ENCODE peak calls at places on chromosomes 3 and 15, in nine cellular contexts. K is SK-N-SH; O is CD4-positive, alpha-beta T cell; Y is esophagus squamous epithelium; E is hepatocyte; W is fibroblast of lung; U is psoas muscle; R is pancreas; N is endothelial cell of umbilical vein. I is an unnamed sample.
A peak's percentile ranks its signal among the peaks of the same experiment; 100 is the strongest.

GRCh38 chr3:14358426-14359211 is 43.8 kb upstream of the SLC6A6 start:
- DNase-seq in K (no peak), O (no peak), Y (no peak), E (peak; percentile 88), W (peak; percentile 64), U (peak; percentile 34), R (no peak), N (no peak), I (no peak)

GRCh38 chr3:39541442-39541841 is 74.0 kb downstream of the MOBP start:
- DNase-seq in K (no peak), O (no peak), Y (no peak), E (no peak), W (no peak), U (no peak), R (no peak), N (no peak), I (no peak)

GRCh38 chr15:46848704-46849103 is 868.6 kb upstream of the SEMA6D start:
- DNase-seq in K (no peak), O (no peak), Y (no peak), E (no peak), W (peak; percentile 59), U (no peak), R (no peak), N (no peak), I (no peak)

GRCh38 chr3:195847061-195847950 is 35.6 kb upstream of the MUC4 start:
- DNase-seq in K (no peak), O (no peak), Y (no peak), E (peak; percentile 58), W (peak; percentile 60), U (no peak), R (peak; percentile 69), N (no peak), I (no peak)

GRCh38 chr15:81752149-81752942 is 293.5 kb downstream of the MEX3B start:
- DNase-seq in K (peak; percentile 75), O (no peak), Y (no peak), E (peak; percentile 74), W (peak; percentile 63), U (peak; percentile 51), R (peak; percentile 43), N (peak; percentile 3), I (peak; percentile 84)

GRCh38 chr3:12350151-12350813 is 61.4 kb downstream of the PPARG start:
- DNase-seq in K (no peak), O (no peak), Y (no peak), E (no peak), W (peak; percentile 94), U (no peak), R (no peak), N (peak; percentile 71), I (no peak)

GRCh38 chr15:95511680-95512079 is 818.8 kb upstream of the NR2F2 start:
- DNase-seq in K (no peak), O (no peak), Y (no peak), E (no peak), W (no peak), U (no peak), R (no peak), N (peak; percentile 30), I (no peak)

GRCh38 chr3:124919756-124920155 is 14.8 kb downstream of the MUC13 start:
- DNase-seq in K (no peak), O (no peak), Y (no peak), E (no peak), W (no peak), U (no peak), R (no peak), N (no peak), I (no peak)

GRCh38 chr3:105878061-105878460 is 9.2 kb upstream of the CBLB start:
- DNase-seq in K (no peak), O (no peak), Y (no peak), E (no peak), W (peak; percentile 41), U (no peak), R (no peak), N (no peak), I (no peak)

GRCh38 chr15:74320358-74321247 is 46.8 kb downstream of the CYP11A1 start:
- DNase-seq in K (peak; percentile 76), O (peak; percentile 6), Y (no peak), E (peak; percentile 51), W (peak; percentile 45), U (peak; percentile 72), R (peak; percentile 51), N (peak; percentile 37), I (peak; percentile 95)

GRCh38 chr3:126132751-126133511 is 47.5 kb downstream of the ALDH1L1 start:
- DNase-seq in K (peak; percentile 16), O (no peak), Y (no peak), E (no peak), W (no peak), U (peak; percentile 4), R (no peak), N (no peak), I (peak; percentile 31)

GRCh38 chr3:136473716-136474326 is 223.7 kb downstream of the PCCB start:
- DNase-seq in K (no peak), O (no peak), Y (no peak), E (no peak), W (peak; percentile 83), U (no peak), R (no peak), N (no peak), I (no peak)

GRCh38 chr15:81194723-81195122 is 2.0 kb upstream of the IL16 start:
- DNase-seq in K (no peak), O (no peak), Y (no peak), E (no peak), W (no peak), U (no peak), R (no peak), N (no peak), I (no peak)

GRCh38 chr3:42658771-42659390 is 5.4 kb downstream of the ZBTB47 start:
- DNase-seq in K (no peak), O (no peak), Y (no peak), E (no peak), W (no peak), U (no peak), R (peak; percentile 71), N (no peak), I (no peak)

GRCh38 chr3:173045770-173046382 is 95.2 kb downstream of the SPATA16 start:
- DNase-seq in K (no peak), O (no peak), Y (no peak), E (no peak), W (peak; percentile 35), U (no peak), R (no peak), N (peak; percentile 35), I (no peak)

GRCh38 chr15:29676961-29677402 is 145.3 kb downstream of the TJP1 start:
- DNase-seq in K (peak; percentile 56), O (no peak), Y (no peak), E (no peak), W (peak; percentile 17), U (no peak), R (no peak), N (peak; percentile 32), I (no peak)

GRCh38 chr3:197309528-197310361 is 11.3 kb upstream of the DLG1 start:
- DNase-seq in K (no peak), O (no peak), Y (no peak), E (peak; percentile 36), W (peak; percentile 95), U (no peak), R (no peak), N (peak; percentile 75), I (no peak)

GRCh38 chr3:65545429-65545828 is 493.3 kb downstream of the MAGI1 start:
- DNase-seq in K (no peak), O (no peak), Y (no peak), E (no peak), W (peak; percentile 51), U (no peak), R (no peak), N (no peak), I (no peak)

GRCh38 chr3:27311400-27311799 is 57.8 kb downstream of the NEK10 start:
- DNase-seq in K (peak; percentile 4), O (no peak), Y (no peak), E (peak; percentile 16), W (peak; percentile 64), U (no peak), R (no peak), N (peak; percentile 65), I (no peak)

GRCh38 chr3:44468572-44469520 is 8.6 kb downstream of the ZNF445 start:
- DNase-seq in K (no peak), O (no peak), Y (no peak), E (no peak), W (peak; percentile 53), U (no peak), R (no peak), N (no peak), I (peak; percentile 42)

DNA sequence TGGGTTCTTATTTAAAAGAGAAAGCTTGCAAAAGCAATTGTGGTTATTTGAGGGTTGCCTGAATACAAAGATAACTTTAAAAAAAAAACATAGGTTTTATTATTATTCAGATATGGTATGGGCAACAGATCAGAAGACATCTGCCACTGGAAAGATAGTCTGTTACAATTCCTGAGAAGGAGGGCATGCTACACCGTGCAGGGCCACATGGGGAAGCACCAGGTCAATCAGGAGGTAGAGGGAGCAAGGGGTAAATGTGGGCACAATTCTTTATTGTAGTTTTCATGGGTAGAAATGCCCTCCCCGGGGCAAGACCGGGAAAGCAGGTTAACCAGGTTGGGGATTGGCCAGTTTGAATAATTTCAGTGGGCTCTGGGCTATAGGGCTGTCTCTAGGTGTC is 46.5 kb downstream of the BBS4 start:
- DNase-seq in K (no peak), O (no peak), Y (no peak), E (no peak), W (no peak), U (no peak), R (no peak), N (no peak), I (no peak)
- TF ChIP-seq CTCF in K (peak; percentile 6), O (no peak), Y (no peak), E (no peak), W (peak; percentile 4), U (no peak), R (no peak), N (no peak), I (peak; percentile 14)

DNA sequence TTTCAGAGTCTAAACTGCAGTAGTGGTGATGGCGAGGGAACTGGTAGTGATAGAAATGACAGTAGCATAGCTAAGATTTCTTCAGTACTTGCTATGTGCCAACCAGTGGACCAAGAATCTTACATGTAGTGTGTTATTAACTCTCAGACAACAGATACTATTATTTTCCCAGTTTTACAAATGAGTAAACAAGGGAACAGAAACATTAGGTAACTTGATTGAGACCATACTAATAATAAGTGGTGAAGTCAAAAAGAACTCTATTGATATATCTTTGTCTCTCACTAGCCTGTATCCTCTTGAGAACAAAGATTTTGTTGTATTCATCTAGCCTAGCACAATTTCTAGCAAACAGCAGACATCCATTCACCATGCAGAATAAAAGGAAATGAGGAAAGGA is 250.1 kb downstream of the ZBTB20 start:
- DNase-seq in K (no peak), O (no peak), Y (no peak), E (no peak), W (no peak), U (no peak), R (no peak), N (no peak), I (no peak)
- H3K27ac ChIP-seq in K (no peak overlapping the region), O (no peak overlapping the region), Y (no peak overlapping the region), E (no peak overlapping the region), W (no peak overlapping the region), U (no peak overlapping the region), R (peak overlapping the region; percentile 33), N (no peak overlapping the region), I (no peak overlapping the region)

GRCh38 chr3:145807990-145808389 is 353.0 kb downstream of the PLOD2 start:
- DNase-seq in K (peak; percentile 21), O (no peak), Y (no peak), E (peak; percentile 23), W (peak; percentile 46), U (no peak), R (no peak), N (peak; percentile 48), I (no peak)
- TF ChIP-seq CTCF in K (no peak), O (no peak), Y (no peak), E (peak; percentile 32), W (no peak), U (no peak), R (no peak), N (peak; percentile 29), I (peak; percentile 29)

GRCh38 chr3:58155838-58156237 is 54.9 kb downstream of the DNASE1L3 start:
- DNase-seq in K (no peak), O (no peak), Y (no peak), E (no peak), W (no peak), U (no peak), R (no peak), N (no peak), I (no peak)
- H3K27ac ChIP-seq in K (no peak overlapping the region), O (no peak overlapping the region), Y (no peak overlapping the region), E (no peak overlapping the region), W (no peak overlapping the region), U (no peak overlapping the region), R (no peak overlapping the region), N (no peak overlapping the region), I (no peak overlapping the region)